ENCODE peak calls at places on chromosome 19, in four cellular contexts. G is GM12878, L is uterus, C is heart left ventricle. P is an unnamed sample. For H3K4me1, the result is how much of the 10 kb centered on the place peaks cover.

GRCh38 chr19:38989066-38989605 is 13.6 kb upstream of the FBXO17 start:
- DNase-seq in G (no peak), L (no peak), C (no peak), P (no peak)

GRCh38 chr19:35207391-35207871 is 21.1 kb downstream of the FAM187B start:
- DNase-seq in G (no peak), L (no peak), C (no peak), P (peak)

GRCh38 chr19:15276620-15277019 is 44.4 kb upstream of the EPHX3 start:
- DNase-seq in G (no peak), L (no peak), C (no peak), P (no peak)

GRCh38 chr19:18848860-18849661 is 17.3 kb downstream of the UPF1 start:
- DNase-seq in G (no peak), L (peak), C (peak), P (peak)

GRCh38 chr19:51324082-51324481 is 12.6 kb downstream of the IGLON5 start:
- DNase-seq in G (no peak), L (no peak), C (no peak), P (no peak)

GRCh38 chr19:46529622-46530451 is 34.2 kb upstream of the PNMA8B start:
- DNase-seq in G (no peak), L (peak), C (peak), P (peak)

GRCh38 chr19:16153582-16154336 is 10.3 kb downstream of the HSH2D start:
- DNase-seq in G (no peak), L (no peak), C (no peak), P (no peak)

GRCh38 chr19:4676955-4677731 is 7.0 kb upstream of the MYDGF start:
- DNase-seq in G (no peak), L (no peak), C (no peak), P (no peak)

GRCh38 chr19:51690359-51691121 is 2.6 kb upstream of the SPACA6 start:
- DNase-seq in G (no peak), L (peak), C (peak), P (peak)

GRCh38 chr19:50639121-50640112 is at the start of gene SYT3:
- DNase-seq in G (no peak), L (peak), C (no peak), P (no peak)

GRCh38 chr19:17327654-17328516 is 6.8 kb downstream of the ANO8 start:
- DNase-seq in G (no peak), L (peak), C (no peak), P (peak)

GRCh38 chr19:57171551-57172081 is 4.3 kb upstream of the DUXA start:
- DNase-seq in G (no peak), L (peak), C (peak), P (no peak)

GRCh38 chr19:30267332-30267731 is 104.9 kb upstream of the ZNF536 start:
- DNase-seq in G (no peak), L (no peak), C (no peak), P (no peak)

GRCh38 chr19:46159893-46160775 is 12.1 kb downstream of the IGFL2 start:
- DNase-seq in G (no peak), L (no peak), C (no peak), P (no peak)

DNA sequence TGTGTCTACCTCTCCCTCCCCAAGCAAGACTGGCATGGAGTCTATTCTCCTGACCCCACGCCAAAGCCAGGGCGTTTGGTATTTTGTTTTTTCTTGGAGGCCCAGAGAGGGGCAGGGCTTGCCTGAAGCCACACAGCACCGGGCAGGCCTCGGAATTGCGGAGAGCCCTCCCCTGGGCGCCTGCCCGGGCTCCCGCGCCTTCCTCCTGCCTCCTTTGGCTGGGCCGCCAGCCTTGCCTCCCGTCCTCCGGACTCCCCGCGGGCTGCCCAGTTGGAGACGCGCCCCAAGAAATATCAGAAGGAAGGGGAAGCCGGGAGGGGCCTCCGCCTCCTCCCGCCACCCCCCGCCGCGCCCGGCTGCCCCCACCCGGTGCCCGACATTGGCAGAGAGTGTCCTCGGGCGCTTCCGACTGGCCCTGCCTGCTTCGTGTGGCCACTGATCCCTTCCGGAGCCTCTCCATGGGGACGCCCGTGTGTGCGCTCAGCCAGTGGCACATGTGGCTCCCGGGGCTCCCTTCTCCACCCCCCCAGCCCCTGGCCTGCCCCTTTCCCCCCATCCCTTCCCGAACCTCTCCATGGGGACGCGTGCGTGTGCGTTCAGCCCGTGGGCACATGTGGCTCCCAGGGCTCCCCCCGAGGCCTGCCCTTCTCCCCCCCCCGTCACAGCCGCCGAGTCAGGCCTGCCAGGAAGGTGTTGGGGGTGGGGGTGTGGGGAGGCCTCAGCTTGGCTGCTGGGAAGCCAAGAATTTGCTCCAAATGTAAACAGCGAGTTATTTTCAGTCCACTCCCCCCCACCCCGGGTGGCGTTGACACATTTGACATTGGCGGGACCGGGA is 37.3 kb downstream of the NFIC start:
- DNase-seq in G (no peak), L (peak), C (peak), P (peak)
- H3K4me1 ChIP-seq in G (under half), L (under half), C (half or more), P (under half)

GRCh38 chr19:1261863-1262686 is 7.1 kb upstream of the CIRBP start:
- DNase-seq in G (no peak), L (peak), C (peak), P (peak)

GRCh38 chr19:1264801-1265610 is 4.1 kb upstream of the CIRBP start:
- DNase-seq in G (no peak), L (peak), C (peak), P (peak)

GRCh38 chr19:1262687-1263123 is 6.4 kb upstream of the CIRBP start:
- DNase-seq in G (no peak), L (no peak), C (no peak), P (no peak)

GRCh38 chr19:1261512-1261862 is 7.6 kb upstream of the CIRBP start:
- DNase-seq in G (no peak), L (no peak), C (no peak), P (no peak)

DNA sequence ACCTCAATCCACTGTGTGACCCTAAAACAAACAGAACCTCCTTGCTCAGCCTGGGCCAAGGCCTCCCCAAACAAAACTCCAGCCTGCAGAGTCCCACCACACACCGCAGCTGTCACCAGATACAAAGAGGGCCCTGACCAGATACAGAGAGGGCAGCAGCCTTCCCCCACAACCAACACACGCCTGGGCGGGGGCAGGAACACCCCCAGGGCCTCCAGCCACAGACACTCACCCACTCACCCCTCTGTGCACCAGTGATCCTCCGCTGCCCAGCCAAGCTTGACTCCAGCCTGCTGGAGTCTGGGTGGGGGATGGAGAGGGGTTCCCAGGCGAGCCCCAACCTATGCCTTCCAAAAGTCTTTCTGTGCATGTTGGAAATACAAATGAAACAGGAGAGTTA is 5.9 kb upstream of the CIRBP start:
- DNase-seq in G (no peak), L (no peak), C (no peak), P (no peak)
- H3K4me1 ChIP-seq in G (half or more), L (half or more), C (half or more), P (under half)

DNA sequence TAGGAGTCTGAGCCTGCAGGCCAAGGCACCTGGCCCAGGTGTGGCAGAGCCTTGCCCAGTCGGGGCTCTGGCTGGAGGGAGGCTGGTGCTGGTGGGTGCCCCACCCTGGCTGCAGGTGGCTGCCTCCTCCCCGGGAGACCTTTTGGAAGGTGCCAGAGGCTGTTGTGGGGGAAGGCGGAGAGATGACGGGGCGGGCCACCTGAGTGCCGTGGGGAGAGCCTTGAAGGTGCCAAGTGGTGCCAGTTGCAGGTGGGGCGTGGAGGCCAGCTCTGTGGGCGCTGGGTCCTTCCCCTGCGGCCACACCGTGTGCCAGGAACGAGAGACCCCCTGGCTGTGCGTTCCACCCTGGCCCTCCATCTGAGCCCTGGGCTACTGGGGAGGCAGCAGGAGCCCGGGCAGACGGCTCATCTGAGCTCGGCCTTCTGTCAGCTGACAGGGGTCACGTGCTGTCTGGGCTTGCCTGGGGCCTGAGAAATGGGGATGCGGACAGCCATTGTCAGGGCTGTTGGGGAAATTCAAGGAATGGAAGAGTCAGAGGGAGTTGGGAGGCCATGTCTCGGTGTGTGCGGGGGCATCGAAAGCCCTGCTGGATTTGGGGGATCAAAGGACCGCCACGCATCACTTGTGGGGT is 20.9 kb downstream of the CEBPA start:
- DNase-seq in G (no peak), L (no peak), C (no peak), P (no peak)
- H3K4me1 ChIP-seq in G (under half), L (under half), C (under half), P (under half)

GRCh38 chr19:1018393-1018792 is 2.5 kb downstream of the TMEM259 start:
- DNase-seq in G (no peak), L (no peak), C (no peak), P (no peak)

GRCh38 chr19:1017906-1018305 is 3.0 kb downstream of the TMEM259 start:
- DNase-seq in G (no peak), L (no peak), C (no peak), P (no peak)

GRCh38 chr19:1019616-1019961 is 1.3 kb downstream of the TMEM259 start:
- DNase-seq in G (no peak), L (no peak), C (no peak), P (no peak)

GRCh38 chr19:1019980-1020867 is 699 bp downstream of the TMEM259 start:
- DNase-seq in G (no peak), L (peak), C (peak), P (no peak)

GRCh38 chr19:1018932-1019615 is 1.8 kb downstream of the TMEM259 start:
- DNase-seq in G (no peak), L (no peak), C (no peak), P (no peak)
- H3K4me1 ChIP-seq in G (under half), L (under half), C (half or more), P (under half)

P was measured in lung.